ENCODE peak calls at places on chromosomes 12 and 14, in four cellular contexts. One of them, this sample, is unnamed.

GRCh38 chr12:68639396-68639767 is 28.7 kb downstream of the RAP1B start:
- DNase-seq in kidney epithelial cell: no peak
- DNase-seq in nephron progenitor cell: no peak
- DNase-seq in astrocyte of the spinal cord: no peak
- DNase-seq in this sample: no peak

GRCh38 chr12:124233041-124233836 is 61.7 kb upstream of the RFLNA start:
- DNase-seq in kidney epithelial cell: peak
- DNase-seq in nephron progenitor cell: no peak
- DNase-seq in astrocyte of the spinal cord: peak
- DNase-seq in this sample: no peak

GRCh38 chr12:96015672-96016071 is 19.5 kb upstream of the HAL start:
- DNase-seq in kidney epithelial cell: no peak
- DNase-seq in nephron progenitor cell: peak
- DNase-seq in astrocyte of the spinal cord: peak
- DNase-seq in this sample: no peak

GRCh38 chr12:128290938-128291337 is 24.0 kb downstream of the TMEM132C start:
- DNase-seq in kidney epithelial cell: no peak
- DNase-seq in nephron progenitor cell: no peak
- DNase-seq in astrocyte of the spinal cord: no peak
- DNase-seq in this sample: no peak

GRCh38 chr12:101957251-101957650 is 79.9 kb downstream of the DRAM1 start:
- DNase-seq in kidney epithelial cell: no peak
- DNase-seq in nephron progenitor cell: no peak
- DNase-seq in astrocyte of the spinal cord: no peak
- DNase-seq in this sample: no peak

GRCh38 chr12:4824415-4824814 is 85.3 kb upstream of the KCNA1 start:
- DNase-seq in kidney epithelial cell: peak
- DNase-seq in nephron progenitor cell: no peak
- DNase-seq in astrocyte of the spinal cord: peak
- DNase-seq in this sample: no peak

GRCh38 chr12:110862331-110862730 is 15.5 kb downstream of the CCDC63 start:
- DNase-seq in kidney epithelial cell: no peak
- DNase-seq in nephron progenitor cell: no peak
- DNase-seq in astrocyte of the spinal cord: no peak
- DNase-seq in this sample: no peak

GRCh38 chr12:53825246-53826081 is 73.7 kb upstream of the CISTR start:
- DNase-seq in kidney epithelial cell: no peak
- DNase-seq in nephron progenitor cell: no peak
- DNase-seq in astrocyte of the spinal cord: no peak
- DNase-seq in this sample: no peak

GRCh38 chr14:81219821-81220487 is 805 bp downstream of the GTF2A1 start:
- DNase-seq in kidney epithelial cell: no peak
- DNase-seq in nephron progenitor cell: peak
- DNase-seq in astrocyte of the spinal cord: no peak
- DNase-seq in this sample: peak

GRCh38 chr12:111076611-111077451 is 156.5 kb upstream of the MYL2 start:
- DNase-seq in kidney epithelial cell: no peak
- DNase-seq in nephron progenitor cell: peak
- DNase-seq in astrocyte of the spinal cord: no peak
- DNase-seq in this sample: no peak

GRCh38 chr14:20350860-20351259 is 7.4 kb downstream of the PARP2 start:
- DNase-seq in kidney epithelial cell: no peak
- DNase-seq in nephron progenitor cell: no peak
- DNase-seq in astrocyte of the spinal cord: no peak
- DNase-seq in this sample: no peak

GRCh38 chr12:57268264-57268663 is 17.3 kb upstream of the STAC3 start:
- DNase-seq in kidney epithelial cell: no peak
- DNase-seq in nephron progenitor cell: no peak
- DNase-seq in astrocyte of the spinal cord: peak
- DNase-seq in this sample: no peak

This sample was measured in memory B cell.